ENCODE peak calls at places on chromosome 7, in six cellular contexts. S is H9, Z is IMR-90, J is mesenchymal stem cell, O is H1, A is trophoblast cell. T is an unnamed sample.

GRCh38 chr7:130272456-130273080 is 5.9 kb downstream of the CPA2 start:
- DNase-seq in S (peak), Z (no peak), J (peak), O (peak), A (peak), T (no peak)

GRCh38 chr7:2892571-2892970 is 48.5 kb upstream of the GNA12 start:
- DNase-seq in S (no peak), Z (no peak), J (no peak), O (no peak), A (no peak), T (no peak)

GRCh38 chr7:17952387-17952786 is 12.1 kb upstream of the SNX13 start:
- DNase-seq in S (no peak), Z (no peak), J (no peak), O (no peak), A (no peak), T (no peak)

GRCh38 chr7:116399808-116400207 is 99.7 kb upstream of the CAV2 start:
- DNase-seq in S (no peak), Z (peak), J (peak), O (no peak), A (peak), T (no peak)

GRCh38 chr7:80807166-80807900 is 111.5 kb downstream of the SEMA3C start:
- DNase-seq in S (no peak), Z (peak), J (no peak), O (no peak), A (peak), T (no peak)

GRCh38 chr7:47807126-47807525 is 141.1 kb downstream of the PKD1L1 start:
- DNase-seq in S (no peak), Z (no peak), J (no peak), O (no peak), A (no peak), T (no peak)

GRCh38 chr7:31875424-31875823 is 188.4 kb downstream of the PPP1R17 start:
- DNase-seq in S (no peak), Z (no peak), J (no peak), O (no peak), A (no peak), T (no peak)

GRCh38 chr7:116511552-116512523 is 12.3 kb downstream of the CAV2 start:
- DNase-seq in S (no peak), Z (peak), J (peak), O (no peak), A (peak), T (no peak)

GRCh38 chr7:50265968-50266694 is 38.4 kb upstream of the IKZF1 start:
- DNase-seq in S (no peak), Z (no peak), J (no peak), O (no peak), A (no peak), T (no peak)

GRCh38 chr7:84194484-84195260 is at the start of gene SEMA3A:
- DNase-seq in S (peak), Z (peak), J (peak), O (no peak), A (peak), T (peak)

GRCh38 chr7:158355456-158356065 is 232.1 kb downstream of the PTPRN2 start:
- DNase-seq in S (peak), Z (no peak), J (no peak), O (peak), A (peak), T (no peak)

GRCh38 chr7:94183289-94183749 is 179.2 kb upstream of the BET1 start:
- DNase-seq in S (no peak), Z (peak), J (peak), O (no peak), A (peak), T (peak)

GRCh38 chr7:158536871-158537865 is 50.5 kb downstream of the PTPRN2 start:
- DNase-seq in S (no peak), Z (no peak), J (no peak), O (no peak), A (no peak), T (no peak)

GRCh38 chr7:94041529-94041928 is 37.4 kb upstream of the BET1 start:
- DNase-seq in S (no peak), Z (peak), J (peak), O (no peak), A (no peak), T (no peak)

GRCh38 chr7:5624386-5625365 is 156.8 kb downstream of the RNF216 start:
- DNase-seq in S (no peak), Z (no peak), J (no peak), O (no peak), A (no peak), T (no peak)

GRCh38 chr7:138324905-138325304 is 135.2 kb upstream of the TRIM24 start:
- DNase-seq in S (no peak), Z (no peak), J (no peak), O (no peak), A (no peak), T (no peak)

GRCh38 chr7:113784317-113784716 is 134.5 kb downstream of the PPP1R3A start:
- DNase-seq in S (no peak), Z (no peak), J (no peak), O (no peak), A (no peak), T (no peak)

GRCh38 chr7:25460426-25460825 is 232.1 kb upstream of the NPVF start:
- DNase-seq in S (no peak), Z (no peak), J (no peak), O (no peak), A (peak), T (no peak)

GRCh38 chr7:155524018-155524556 is 22.3 kb downstream of the CNPY1 start:
- DNase-seq in S (no peak), Z (no peak), J (no peak), O (no peak), A (no peak), T (no peak)

GRCh38 chr7:408651-409343 is 110.8 kb downstream of the PDGFA start:
- DNase-seq in S (peak), Z (no peak), J (no peak), O (peak), A (no peak), T (no peak)

GRCh38 chr7:103129702-103130557 is 19.0 kb downstream of the NAPEPLD start:
- DNase-seq in S (no peak), Z (no peak), J (no peak), O (no peak), A (no peak), T (no peak)

GRCh38 chr7:103131225-103131624 is 17.7 kb downstream of the NAPEPLD start:
- DNase-seq in S (no peak), Z (no peak), J (no peak), O (no peak), A (peak), T (no peak)

GRCh38 chr7:103124429-103124979 is 24.4 kb downstream of the NAPEPLD start:
- DNase-seq in S (no peak), Z (no peak), J (no peak), O (no peak), A (no peak), T (no peak)

GRCh38 chr7:103123529-103123928 is 25.4 kb downstream of the NAPEPLD start:
- DNase-seq in S (no peak), Z (no peak), J (no peak), O (no peak), A (no peak), T (no peak)

GRCh38 chr7:103127006-103127405 is 21.9 kb downstream of the NAPEPLD start:
- DNase-seq in S (no peak), Z (no peak), J (no peak), O (no peak), A (no peak), T (no peak)
- H2AFZ ChIP-seq in S (no peak), Z (no peak), J (no peak), O (no peak), A (no peak), T (no peak)

GRCh38 chr7:20330797-20331230 is at the start of gene ITGB8:
- DNase-seq in S (peak), Z (no peak), J (no peak), O (peak), A (peak), T (no peak)

GRCh38 chr7:20330176-20330796 is 414 bp upstream of the ITGB8 start:
- DNase-seq in S (peak), Z (peak), J (peak), O (peak), A (peak), T (peak)

GRCh38 chr7:20329389-20330175 is 1.1 kb upstream of the ITGB8 start:
- DNase-seq in S (peak), Z (peak), J (peak), O (no peak), A (peak), T (peak)

GRCh38 chr7:20331912-20332317 is 1.2 kb downstream of the ITGB8 start:
- DNase-seq in S (no peak), Z (no peak), J (no peak), O (no peak), A (peak), T (no peak)

GRCh38 chr7:20331231-20331880 is 656 bp downstream of the ITGB8 start:
- DNase-seq in S (peak), Z (peak), J (peak), O (no peak), A (peak), T (peak)
- H3K4ac ChIP-seq in S (no peak), Z (peak), J (no peak), O (no peak), A (no peak), T (peak)

DNA sequence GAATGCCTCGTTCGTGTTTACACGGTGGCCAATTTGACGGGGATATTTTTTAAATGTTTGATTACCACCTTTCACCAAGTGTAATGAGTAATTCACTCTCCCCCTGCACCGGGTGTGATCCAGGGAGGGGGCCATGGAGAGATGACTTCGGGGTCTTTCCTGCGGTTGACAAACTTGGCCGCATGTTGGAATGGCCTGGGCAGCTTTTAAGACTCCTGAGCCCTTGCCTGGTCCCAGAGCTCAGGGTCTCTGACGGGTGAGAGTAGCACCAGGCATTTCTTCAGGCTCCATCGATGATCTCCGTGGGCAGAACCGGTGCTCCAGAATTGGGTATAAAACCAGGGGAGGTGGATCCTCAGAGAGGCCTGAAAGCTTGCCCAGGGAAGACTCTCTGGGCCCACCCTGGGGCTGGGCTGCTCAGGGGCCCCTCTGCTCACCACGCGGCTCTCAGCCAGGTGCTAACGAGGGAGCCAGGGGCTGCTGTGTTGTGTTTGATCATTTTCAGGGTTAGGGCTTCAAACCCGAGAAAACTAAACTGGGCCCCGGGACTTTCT is 882 bp downstream of the ZNF282 start:
- DNase-seq in S (no peak), Z (no peak), J (peak), O (no peak), A (no peak), T (no peak)
- H2AFZ ChIP-seq in S (no peak), Z (peak), J (no peak), O (no peak), A (peak), T (peak)

DNA sequence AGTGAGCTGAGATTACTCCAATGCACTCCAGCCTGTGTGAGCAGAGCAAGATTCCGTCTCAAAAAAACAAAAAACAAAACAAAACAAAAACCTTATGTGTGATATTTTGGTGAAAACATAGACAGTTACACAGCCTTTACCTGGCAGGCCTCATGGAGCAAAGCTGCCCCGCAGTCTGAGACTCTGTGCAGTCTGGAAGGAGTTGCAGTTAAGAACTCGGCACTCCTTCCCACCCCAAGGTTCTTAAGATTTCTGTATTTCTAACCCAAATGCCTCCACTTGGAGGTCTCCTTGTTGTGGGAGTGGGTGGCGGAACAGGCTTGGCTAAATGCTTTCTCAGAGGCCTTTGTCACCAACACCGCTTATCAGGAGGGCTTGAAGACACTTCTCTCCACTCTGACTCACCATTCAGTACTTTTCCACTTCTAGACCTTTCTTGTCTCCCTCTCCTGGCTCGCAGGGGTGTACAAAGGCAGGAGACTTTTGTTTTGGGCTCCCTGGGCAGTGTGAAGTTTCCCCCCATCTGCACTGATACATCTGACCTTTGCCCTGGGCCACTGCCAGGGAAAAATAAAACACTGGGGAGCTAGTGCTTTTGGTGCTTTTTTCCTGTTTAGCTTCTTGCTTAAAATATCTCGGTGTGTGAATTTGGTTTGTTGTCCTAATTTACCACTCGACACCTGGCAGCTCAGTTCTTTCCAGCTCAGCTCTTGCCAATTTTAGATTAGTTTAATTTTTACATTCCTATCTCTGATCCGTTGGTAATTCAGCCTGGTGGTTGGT is 51.3 kb upstream of the MAGI2 start:
- DNase-seq in S (peak), Z (peak), J (peak), O (no peak), A (peak), T (peak)
- H3K4ac ChIP-seq in S (no peak), Z (peak), J (peak), O (no peak), A (no peak), T (no peak)

T was measured in neuronal stem cell.